ENCODE peak calls at places on chromosomes 16 and 17, in four cellular contexts. H is PC-3, P is K562, O is GM23248. L is an unnamed sample. For H4K20me1 and H3K4me1, the result is how much of the 10 kb centered on the place peaks cover.

GRCh38 chr16:46629331-46629843 is 8.2 kb upstream of the SHCBP1 start:
- DNase-seq in O (peak), P (peak), H (peak), L (peak)

GRCh38 chr17:18166894-18167293 is 16.7 kb upstream of the ALKBH5 start:
- DNase-seq in P (no peak), H (peak), O (no peak), L (peak)

GRCh38 chr16:55328611-55329569 is 4.9 kb downstream of the IRX6 start:
- DNase-seq in P (no peak), O (no peak), H (no peak), L (no peak)

GRCh38 chr17:28372203-28372944 is 880 bp downstream of the SARM1 start:
- DNase-seq in O (peak), P (no peak), H (no peak), L (no peak)

GRCh38 chr17:45147102-45147580 is 1.1 kb upstream of the HEXIM1 start:
- DNase-seq in P (peak), H (no peak), O (peak), L (no peak)

GRCh38 chr17:39950871-39951348 is 11.9 kb upstream of the GSDMA start:
- DNase-seq in P (no peak), O (no peak), H (no peak), L (no peak)

GRCh38 chr17:70629902-70630301 is 460.6 kb downstream of the KCNJ2 start:
- DNase-seq in H (peak), P (no peak), O (peak), L (peak)

GRCh38 chr16:54928016-54928356 is 2.7 kb upstream of the IRX5 start:
- DNase-seq in P (no peak), H (no peak), O (peak), L (no peak)

GRCh38 chr17:3447625-3448024 is 14.0 kb upstream of the OR1E2 start:
- DNase-seq in P (peak), H (peak), O (peak), L (no peak)

GRCh38 chr17:35460354-35460851 is 11.8 kb upstream of the SLFN13 start:
- DNase-seq in H (peak), P (peak), O (no peak), L (peak)

GRCh38 chr17:30336369-30337171 is 2.7 kb upstream of the TMIGD1 start:
- DNase-seq in O (peak), H (peak), P (peak), L (peak)

GRCh38 chr16:58937661-58938060 is 203.5 kb upstream of the GOT2 start:
- DNase-seq in H (no peak), P (no peak), O (no peak), L (no peak)

GRCh38 chr17:67891481-67892119 is 66.3 kb downstream of the BPTF start:
- DNase-seq in O (peak), H (peak), P (no peak), L (no peak)

GRCh38 chr17:80475949-80476876 is at the start of gene NPTX1:
- DNase-seq in P (no peak), H (peak), O (peak), L (peak)

GRCh38 chr17:11908711-11909146 is 88.5 kb downstream of the ZNF18 start:
- DNase-seq in O (no peak), H (no peak), P (peak), L (no peak)
- H4K20me1 ChIP-seq in O (under half), H (under half), P (under half), L (under half)

GRCh38 chr17:2059837-2060658 is 5.1 kb downstream of the HIC1 start:
- DNase-seq in P (no peak), O (no peak), H (no peak), L (no peak)
- H3K4me1 ChIP-seq in P (under half), O (under half), H (under half), L (under half)

DNA sequence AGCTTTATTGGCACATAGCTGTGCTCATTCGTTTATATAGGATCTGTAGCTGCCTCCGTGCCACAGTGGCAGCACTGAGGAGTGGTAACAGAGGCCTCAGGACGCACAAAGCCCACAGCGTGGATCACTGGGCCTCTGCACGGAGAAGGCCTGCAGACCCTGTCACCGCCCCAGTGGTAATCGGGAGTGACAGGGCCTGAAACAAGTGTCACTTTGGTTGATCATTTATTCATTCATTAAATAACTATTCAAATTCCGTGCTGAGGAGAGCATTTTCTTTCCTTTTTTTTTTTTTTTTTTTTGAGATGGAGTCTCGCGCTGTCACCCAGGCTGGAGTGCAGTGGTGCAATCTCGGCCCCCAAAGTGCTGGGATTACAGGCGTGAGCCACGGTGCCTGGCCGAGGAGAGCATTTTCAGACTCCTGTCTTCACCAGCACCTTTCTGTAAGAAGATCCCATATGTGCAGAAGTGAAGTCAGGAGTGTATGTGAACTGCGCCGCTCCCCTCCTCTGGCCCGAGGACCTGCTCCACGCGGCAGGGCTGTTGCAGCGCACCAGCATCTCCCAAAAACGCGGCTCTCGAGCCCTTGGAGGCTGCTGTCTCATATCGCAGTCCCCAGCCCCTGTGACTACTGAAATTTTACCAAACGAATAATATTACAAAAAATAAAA is 44.9 kb upstream of the TRAP1 start:
- DNase-seq in H (no peak), P (no peak), O (no peak), L (no peak)
- H4K20me1 ChIP-seq in H (under half), P (under half), O (under half), L (under half)

GRCh38 chr16:85608887-85609286 is 4.2 kb upstream of the GSE1 start:
- DNase-seq in P (no peak), O (no peak), H (no peak), L (no peak)
- H3K4me1 ChIP-seq in P (half or more), O (under half), H (under half), L (under half)

GRCh38 chr16:1363501-1364041 is 11.8 kb downstream of the GNPTG start:
- DNase-seq in O (peak), H (peak), P (peak), L (peak)

GRCh38 chr16:1366060-1366711 is 14.5 kb downstream of the GNPTG start:
- DNase-seq in H (no peak), P (no peak), O (no peak), L (no peak)

GRCh38 chr16:1367486-1368174 is 15.9 kb downstream of the GNPTG start:
- DNase-seq in H (no peak), O (no peak), P (no peak), L (no peak)

GRCh38 chr16:1364510-1364909 is 12.8 kb downstream of the GNPTG start:
- DNase-seq in O (no peak), P (no peak), H (no peak), L (no peak)

DNA sequence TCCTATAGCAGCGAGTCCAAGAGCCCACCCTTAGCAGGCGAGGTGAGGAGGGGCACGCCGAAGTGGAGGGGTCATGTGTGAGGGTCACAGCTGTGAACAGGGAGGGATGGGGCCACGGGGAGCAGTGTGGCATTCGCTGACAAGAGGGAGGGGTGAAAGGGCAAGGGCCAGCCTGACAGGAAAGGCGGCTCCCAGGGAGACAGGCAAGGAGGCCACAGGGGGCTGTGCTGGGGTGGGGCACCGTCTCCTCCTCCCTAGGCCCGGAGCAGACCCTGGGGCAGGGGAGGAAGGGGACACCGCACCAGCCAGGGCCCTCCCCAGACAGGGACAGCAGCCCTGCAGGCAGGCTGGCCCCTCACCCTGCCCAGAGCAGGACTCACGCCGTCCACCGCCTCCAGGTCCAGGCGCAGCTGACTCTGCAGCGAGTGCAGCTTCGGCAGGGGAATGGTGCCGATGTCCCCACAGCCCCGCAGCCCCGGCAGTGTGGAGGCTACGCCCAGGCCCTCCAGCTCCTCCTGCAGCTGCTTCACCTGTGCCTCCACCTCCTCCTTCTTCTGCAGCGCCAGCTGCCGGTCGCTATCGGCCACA is 15.1 kb downstream of the GNPTG start:
- DNase-seq in O (no peak), H (no peak), P (no peak), L (no peak)
- H4K20me1 ChIP-seq in O (under half), H (under half), P (under half), L (under half)

GRCh38 chr17:44108440-44109311 is 14.8 kb downstream of the HDAC5 start:
- DNase-seq in O (peak), P (peak), H (no peak), L (peak)

GRCh38 chr17:44106801-44107200 is 16.6 kb downstream of the HDAC5 start:
- DNase-seq in H (no peak), O (no peak), P (no peak), L (no peak)

GRCh38 chr17:44105483-44105882 is 18.0 kb downstream of the HDAC5 start:
- DNase-seq in O (no peak), H (no peak), P (no peak), L (no peak)

GRCh38 chr17:44105941-44106340 is 17.5 kb downstream of the HDAC5 start:
- DNase-seq in H (no peak), O (no peak), P (no peak), L (no peak)

GRCh38 chr17:44102845-44103622 is 20.4 kb downstream of the HDAC5 start:
- DNase-seq in H (no peak), P (peak), O (no peak), L (peak)
- H3K4me1 ChIP-seq in H (under half), P (under half), O (under half), L (under half)

GRCh38 chr16:75045424-75045823 is 46.6 kb downstream of the ZNRF1 start:
- DNase-seq in O (no peak), P (no peak), H (no peak), L (no peak)
- H4K20me1 ChIP-seq in O (under half), P (under half), H (under half), L (under half)

DNA sequence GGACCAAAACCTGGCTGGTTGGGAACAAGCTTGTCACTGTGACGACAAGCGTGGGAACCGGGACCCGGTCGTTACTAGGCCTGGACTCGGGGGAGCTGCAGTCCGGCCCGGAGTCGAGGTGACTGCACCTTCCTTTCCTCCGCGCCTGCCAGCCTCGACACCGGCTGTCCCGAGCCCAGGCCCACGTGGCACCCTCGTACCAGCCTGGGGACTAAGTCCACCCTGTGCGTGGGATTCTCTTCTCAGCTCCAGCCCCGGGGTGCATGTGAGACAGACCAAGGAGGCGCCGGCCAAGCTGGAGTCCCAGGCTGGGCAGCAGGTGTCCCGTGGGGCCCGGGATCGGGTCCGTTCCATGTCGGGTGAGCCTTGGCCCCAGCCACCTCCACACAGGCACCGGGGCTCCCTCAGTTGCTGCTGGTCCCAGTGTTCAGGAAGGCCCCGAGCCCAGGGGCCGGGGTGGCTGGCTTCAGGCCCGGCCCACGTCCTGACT is 31.6 kb downstream of the TSC2 start:
- DNase-seq in H (no peak), P (no peak), O (no peak), L (no peak)
- H3K4me1 ChIP-seq in H (under half), P (under half), O (under half), L (under half)

GRCh38 chr16:24745791-24746190 is 16.3 kb downstream of the TNRC6A start:
- DNase-seq in P (no peak), H (no peak), O (no peak), L (no peak)
- H4K20me1 ChIP-seq in P (under half), H (under half), O (under half), L (half or more)

GRCh38 chr17:7579839-7580630 is 597 bp downstream of the CD68 start:
- DNase-seq in O (no peak), P (no peak), H (no peak), L (no peak)
- H3K4me1 ChIP-seq in O (half or more), P (half or more), H (half or more), L (half or more)

L was measured in PC-9.